ENCODE peak calls at places on chromosomes 1 and 21, in ten cellular contexts. One of them, this sample, is unnamed.

GRCh38 chr1:3890389-3891328 is 9.4 kb downstream of the C1orf174 start:
- DNase-seq in NCI-H1092: no peak
- DNase-seq in EL: no peak
- DNase-seq in T-helper 9 cell: no peak
- DNase-seq in bronchial epithelial cell: peak
- DNase-seq in T-helper 1 cell: no peak
- DNase-seq in iris pigment epithelial cell: no peak
- DNase-seq in nucleus accumbens: no peak
- DNase-seq in sciatic nerve: no peak
- DNase-seq in AG08396: no peak
- DNase-seq in this sample: no peak

GRCh38 chr21:17050646-17051045 is 462.2 kb upstream of the CXADR start:
- DNase-seq in AG08396: no peak
- DNase-seq in NCI-H1092: no peak
- DNase-seq in T-helper 1 cell: no peak
- DNase-seq in EL: no peak
- DNase-seq in T-helper 9 cell: no peak
- DNase-seq in nucleus accumbens: no peak
- DNase-seq in sciatic nerve: no peak
- DNase-seq in bronchial epithelial cell: no peak
- DNase-seq in iris pigment epithelial cell: no peak
- DNase-seq in this sample: no peak

GRCh38 chr1:37052120-37052519 is 17.8 kb upstream of the GRIK3 start:
- DNase-seq in T-helper 1 cell: no peak
- DNase-seq in T-helper 9 cell: no peak
- DNase-seq in NCI-H1092: no peak
- DNase-seq in sciatic nerve: no peak
- DNase-seq in AG08396: no peak
- DNase-seq in iris pigment epithelial cell: no peak
- DNase-seq in nucleus accumbens: no peak
- DNase-seq in bronchial epithelial cell: peak
- DNase-seq in EL: no peak
- DNase-seq in this sample: no peak

GRCh38 chr1:3789421-3790300 is 6.6 kb downstream of the LRRC47 start:
- DNase-seq in EL: no peak
- DNase-seq in AG08396: no peak
- DNase-seq in NCI-H1092: no peak
- DNase-seq in bronchial epithelial cell: no peak
- DNase-seq in T-helper 1 cell: no peak
- DNase-seq in sciatic nerve: no peak
- DNase-seq in T-helper 9 cell: no peak
- DNase-seq in iris pigment epithelial cell: no peak
- DNase-seq in nucleus accumbens: no peak
- DNase-seq in this sample: no peak

GRCh38 chr1:87452648-87453047 is 124.0 kb downstream of the LMO4 start:
- DNase-seq in bronchial epithelial cell: no peak
- DNase-seq in T-helper 9 cell: no peak
- DNase-seq in iris pigment epithelial cell: no peak
- DNase-seq in T-helper 1 cell: no peak
- DNase-seq in nucleus accumbens: no peak
- DNase-seq in NCI-H1092: no peak
- DNase-seq in sciatic nerve: no peak
- DNase-seq in EL: no peak
- DNase-seq in AG08396: no peak
- DNase-seq in this sample: no peak

GRCh38 chr1:154992721-154993571 is 440 bp upstream of the LENEP start:
- DNase-seq in NCI-H1092: no peak
- DNase-seq in AG08396: no peak
- DNase-seq in T-helper 1 cell: no peak
- DNase-seq in sciatic nerve: peak
- DNase-seq in T-helper 9 cell: no peak
- DNase-seq in nucleus accumbens: no peak
- DNase-seq in bronchial epithelial cell: peak
- DNase-seq in EL: peak
- DNase-seq in iris pigment epithelial cell: peak
- DNase-seq in this sample: no peak

GRCh38 chr21:45992311-45993209 is 11.0 kb downstream of the COL6A1 start:
- DNase-seq in AG08396: no peak
- DNase-seq in T-helper 1 cell: no peak
- DNase-seq in nucleus accumbens: no peak
- DNase-seq in iris pigment epithelial cell: no peak
- DNase-seq in T-helper 9 cell: no peak
- DNase-seq in bronchial epithelial cell: no peak
- DNase-seq in NCI-H1092: no peak
- DNase-seq in EL: no peak
- DNase-seq in sciatic nerve: peak
- DNase-seq in this sample: no peak

GRCh38 chr21:36994501-36995189 is 11.9 kb upstream of the RIPPLY3 start:
- DNase-seq in EL: no peak
- DNase-seq in AG08396: no peak
- DNase-seq in NCI-H1092: no peak
- DNase-seq in iris pigment epithelial cell: peak
- DNase-seq in T-helper 9 cell: no peak
- DNase-seq in nucleus accumbens: no peak
- DNase-seq in T-helper 1 cell: peak
- DNase-seq in sciatic nerve: no peak
- DNase-seq in bronchial epithelial cell: peak
- DNase-seq in this sample: no peak